ENCODE peak calls at places on chromosomes 2 and 18, in seven cellular contexts. K is GM12878, A is esophagus muscularis mucosa, E is thyroid gland, F is stomach, M is adrenal gland, W is A549. B is an unnamed sample.

GRCh38 chr2:86027913-86028762 is 77.5 kb downstream of the POLR1A start:
- DNase-seq in W (no peak), K (no peak), M (no peak), A (no peak), F (no peak), E (no peak), B (no peak)

GRCh38 chr2:36058076-36058475 is 297.5 kb upstream of the CRIM1 start:
- DNase-seq in K (no peak), W (no peak), F (no peak), A (no peak), E (no peak), M (no peak), B (no peak)

GRCh38 chr2:11753452-11753885 is 7.0 kb downstream of the LPIN1 start:
- DNase-seq in A (no peak), E (no peak), M (no peak), K (peak), F (peak), W (no peak), B (peak)

GRCh38 chr18:77133051-77133919 is 702 bp upstream of the MBP start:
- DNase-seq in M (no peak), A (no peak), W (no peak), F (peak), K (no peak), E (peak), B (peak)

GRCh38 chr2:235493775-235494715 is at the start of gene AGAP1:
- DNase-seq in A (peak), K (no peak), F (peak), M (peak), W (peak), E (peak), B (peak)

GRCh38 chr2:239374896-239375277 is 25.9 kb downstream of the HDAC4 start:
- DNase-seq in M (no peak), W (no peak), K (no peak), F (no peak), E (no peak), A (no peak), B (no peak)

GRCh38 chr18:7779226-7779625 is 212.1 kb downstream of the PTPRM start:
- DNase-seq in K (no peak), A (no peak), W (no peak), E (no peak), M (no peak), F (no peak), B (no peak)

GRCh38 chr2:37809525-37809924 is 115.6 kb upstream of the RMDN2 start:
- DNase-seq in W (no peak), A (peak), E (peak), F (peak), K (no peak), M (peak), B (peak)

GRCh38 chr2:203688798-203689197 is 17.6 kb upstream of the CD28 start:
- DNase-seq in W (no peak), E (no peak), F (no peak), M (peak), A (no peak), K (peak), B (peak)

GRCh38 chr2:85308951-85309555 is 18.7 kb downstream of the TGOLN2 start:
- DNase-seq in A (no peak), E (peak), K (no peak), W (no peak), F (peak), M (peak), B (peak)

GRCh38 chr18:60892855-60893254 is 440.4 kb upstream of the CDH20 start:
- DNase-seq in K (no peak), E (no peak), M (no peak), F (peak), W (no peak), A (no peak), B (peak)

GRCh38 chr2:64524604-64525322 is 635 bp downstream of the AFTPH start:
- DNase-seq in E (peak), W (peak), K (no peak), F (peak), M (peak), A (peak), B (peak)

GRCh38 chr2:61538920-61539559 is 884 bp upstream of the XPO1 start:
- DNase-seq in F (no peak), M (peak), W (no peak), K (peak), A (peak), E (peak), B (peak)

GRCh38 chr2:189234991-189235390 is 55.4 kb upstream of the COL5A2 start:
- DNase-seq in A (no peak), F (no peak), E (no peak), W (no peak), M (no peak), K (no peak), B (no peak)

GRCh38 chr2:235990344-235990743 is 177.8 kb downstream of the GBX2 start:
- DNase-seq in F (peak), E (peak), W (no peak), M (no peak), K (no peak), A (no peak), B (no peak)

GRCh38 chr2:240469747-240470146 is 34.3 kb downstream of the GPC1 start:
- DNase-seq in K (no peak), W (no peak), E (no peak), A (peak), M (no peak), F (no peak), B (no peak)

GRCh38 chr18:39667905-39668304 is 2102.3 kb upstream of the CELF4 start:
- DNase-seq in E (no peak), A (no peak), F (no peak), M (no peak), W (no peak), K (no peak), B (no peak)

GRCh38 chr18:54859667-54860421 is 31.6 kb downstream of the RAB27B start:
- DNase-seq in M (no peak), A (no peak), F (no peak), K (no peak), W (no peak), E (no peak), B (no peak)

GRCh38 chr2:14385043-14385442 is 247.5 kb upstream of the LRATD1 start:
- DNase-seq in A (no peak), W (no peak), F (no peak), E (no peak), K (no peak), M (no peak), B (peak)

GRCh38 chr2:179711375-179711774 is 150.0 kb downstream of the ZNF385B start:
- DNase-seq in E (no peak), K (no peak), A (no peak), W (no peak), M (no peak), F (no peak), B (no peak)

GRCh38 chr18:58507881-58508280 is 121.0 kb downstream of the ALPK2 start:
- DNase-seq in K (no peak), M (no peak), A (no peak), F (no peak), W (no peak), E (no peak), B (no peak)

GRCh38 chr2:11102466-11102865 is 52.8 kb upstream of the SLC66A3 start:
- DNase-seq in F (no peak), K (no peak), M (no peak), A (peak), E (no peak), W (no peak), B (no peak)

GRCh38 chr2:46122318-46122970 is 174.8 kb upstream of the EPAS1 start:
- DNase-seq in W (no peak), E (no peak), M (no peak), A (no peak), K (no peak), F (no peak), B (no peak)

GRCh38 chr2:96161785-96162367 is 16.6 kb upstream of the DUSP2 start:
- DNase-seq in K (peak), M (no peak), W (no peak), F (no peak), A (no peak), E (no peak), B (no peak)

GRCh38 chr2:30272761-30273573 is 41.6 kb downstream of the LBH start:
- DNase-seq in A (no peak), F (no peak), K (no peak), W (peak), E (no peak), M (peak), B (no peak)

GRCh38 chr2:144479659-144480058 is 40.3 kb downstream of the ZEB2 start:
- DNase-seq in K (no peak), F (no peak), A (no peak), M (no peak), W (no peak), E (no peak), B (no peak)

GRCh38 chr2:237966565-237967462 is at the start of gene UBE2F:
- DNase-seq in M (peak), E (peak), K (peak), F (peak), W (peak), A (peak), B (peak)
- TF ChIP-seq POLR2A in M (peak), E (peak), K (peak), F (no peak), W (peak), A (peak), B (peak)

GRCh38 chr18:31658670-31659573 is 25.5 kb downstream of the B4GALT6 start:
- DNase-seq in W (no peak), F (no peak), K (peak), A (no peak), M (no peak), E (no peak), B (no peak)
- TF ChIP-seq POLR2A in W (no peak), F (no peak), K (no peak), A (no peak), M (no peak), E (no peak), B (no peak)

GRCh38 chr18:28574175-28574574 is 397.2 kb upstream of the CDH2 start:
- DNase-seq in W (no peak), F (no peak), A (no peak), K (no peak), E (no peak), M (no peak), B (no peak)

GRCh38 chr18:28576941-28577340 is 400.0 kb upstream of the CDH2 start:
- DNase-seq in W (no peak), M (no peak), A (no peak), K (no peak), F (no peak), E (no peak), B (no peak)

GRCh38 chr18:28571929-28572328 is 395.0 kb upstream of the CDH2 start:
- DNase-seq in E (no peak), F (no peak), K (no peak), M (no peak), A (no peak), W (no peak), B (no peak)
- TF ChIP-seq POLR2A in E (no peak), F (no peak), K (no peak), M (no peak), A (no peak), W (no peak), B (no peak)

DNA sequence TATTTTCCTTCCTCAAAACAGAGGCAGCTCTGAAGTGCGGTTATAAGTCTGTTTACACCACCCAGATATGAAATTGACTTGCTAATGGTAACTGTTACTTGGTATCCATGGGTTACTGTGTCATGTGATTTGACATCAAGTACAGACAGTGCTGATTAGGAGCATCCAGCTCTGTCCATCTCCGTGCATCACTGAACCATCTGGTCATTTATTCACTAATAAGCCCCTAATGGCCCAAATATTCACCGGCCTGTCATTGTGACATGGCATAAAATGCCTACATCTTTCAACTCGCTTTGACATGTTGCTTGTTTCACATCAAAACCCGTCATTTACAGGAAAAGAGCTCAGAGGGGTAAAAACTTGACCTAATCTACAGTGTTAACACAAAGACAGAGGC is 308.8 kb upstream of the ATP5MC3 start:
- DNase-seq in M (no peak), E (no peak), W (no peak), F (no peak), A (no peak), K (no peak), B (no peak)
- TF ChIP-seq POLR2A in M (no peak), E (no peak), W (no peak), F (no peak), A (no peak), K (no peak), B (no peak)

DNA sequence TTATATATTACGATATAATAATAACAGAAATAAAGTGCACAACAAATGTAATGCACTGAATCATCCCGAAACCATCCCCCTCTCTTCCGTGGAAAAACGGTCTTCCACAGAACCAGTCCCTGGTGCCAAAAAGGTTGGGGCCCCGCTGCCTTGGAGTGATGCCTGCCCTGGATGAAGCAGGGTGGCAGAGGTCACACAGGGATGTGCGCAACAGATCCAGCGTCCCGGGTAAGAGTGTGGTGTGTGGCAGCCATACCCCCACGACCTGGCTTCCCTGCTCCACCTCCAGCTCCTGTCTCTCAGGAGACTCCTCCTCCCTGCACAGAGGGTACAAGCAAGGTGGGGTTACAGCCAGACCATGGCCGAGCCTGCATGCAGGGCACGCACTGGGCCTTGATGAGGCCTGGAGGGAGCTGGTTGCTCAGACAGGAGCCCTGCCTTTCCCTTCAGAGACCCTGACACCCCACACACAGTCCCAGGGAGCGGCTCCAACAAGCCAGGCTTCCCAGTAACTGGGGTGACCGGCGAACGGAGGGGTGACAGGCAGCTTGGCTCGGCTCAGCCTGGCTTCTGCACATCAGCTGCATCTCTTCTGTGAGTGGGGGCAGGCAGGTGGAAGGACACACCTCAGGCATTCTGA is 41.1 kb downstream of the TFCP2L1 start:
- DNase-seq in K (no peak), A (no peak), F (no peak), M (no peak), W (no peak), E (peak), B (no peak)
- TF ChIP-seq POLR2A in K (no peak), A (no peak), F (no peak), M (no peak), W (no peak), E (no peak), B (no peak)